ENCODE peak calls at places on chromosomes 7 and 10, in five cellular contexts. One of them, this sample, is unnamed.

GRCh38 chr7:148912758-148913541 is 28.9 kb upstream of the EZH2 start:
- DNase-seq in HL-60: no peak
- DNase-seq in neural progenitor cell: no peak
- DNase-seq in HepG2: no peak
- DNase-seq in mammary epithelial cell: no peak
- DNase-seq in this sample: no peak

GRCh38 chr10:28692050-28692449 is 14.7 kb downstream of the BAMBI start:
- DNase-seq in HL-60: no peak
- DNase-seq in neural progenitor cell: no peak
- DNase-seq in HepG2: no peak
- DNase-seq in mammary epithelial cell: no peak
- DNase-seq in this sample: no peak

GRCh38 chr10:27252267-27253000 is 11.8 kb upstream of the ACBD5 start:
- DNase-seq in HL-60: no peak
- DNase-seq in neural progenitor cell: peak
- DNase-seq in HepG2: no peak
- DNase-seq in mammary epithelial cell: peak
- DNase-seq in this sample: peak

GRCh38 chr7:94001396-94001795 is 2.8 kb downstream of the BET1 start:
- DNase-seq in HL-60: no peak
- DNase-seq in neural progenitor cell: no peak
- DNase-seq in HepG2: no peak
- DNase-seq in mammary epithelial cell: peak
- DNase-seq in this sample: no peak

GRCh38 chr7:15889501-15889900 is 203.0 kb upstream of the MEOX2 start:
- DNase-seq in HL-60: no peak
- DNase-seq in neural progenitor cell: peak
- DNase-seq in HepG2: no peak
- DNase-seq in mammary epithelial cell: no peak
- DNase-seq in this sample: peak

GRCh38 chr10:109861051-109861450 is 62.3 kb downstream of the XPNPEP1 start:
- DNase-seq in HL-60: no peak
- DNase-seq in neural progenitor cell: no peak
- DNase-seq in HepG2: no peak
- DNase-seq in mammary epithelial cell: no peak
- DNase-seq in this sample: no peak

GRCh38 chr7:29946428-29947186 is 43.0 kb downstream of the SCRN1 start:
- DNase-seq in HL-60: no peak
- DNase-seq in neural progenitor cell: no peak
- DNase-seq in HepG2: peak
- DNase-seq in mammary epithelial cell: no peak
- DNase-seq in this sample: no peak

GRCh38 chr10:44981172-44982113 is 2.8 kb upstream of the DEPP1 start:
- DNase-seq in HL-60: no peak
- DNase-seq in neural progenitor cell: no peak
- DNase-seq in HepG2: peak
- DNase-seq in mammary epithelial cell: peak
- DNase-seq in this sample: peak

GRCh38 chr10:101453318-101453717 is 99.4 kb downstream of the BTRC start:
- DNase-seq in HL-60: no peak
- DNase-seq in neural progenitor cell: no peak
- DNase-seq in HepG2: no peak
- DNase-seq in mammary epithelial cell: no peak
- DNase-seq in this sample: no peak

GRCh38 chr7:16753932-16754571 is 497 bp downstream of the TSPAN13 start:
- DNase-seq in HL-60: peak
- DNase-seq in neural progenitor cell: peak
- DNase-seq in HepG2: peak
- DNase-seq in mammary epithelial cell: peak
- DNase-seq in this sample: peak

GRCh38 chr7:34080513-34080912 is 175.2 kb downstream of the BMPER start:
- DNase-seq in HL-60: no peak
- DNase-seq in neural progenitor cell: no peak
- DNase-seq in HepG2: no peak
- DNase-seq in mammary epithelial cell: peak
- DNase-seq in this sample: no peak

GRCh38 chr7:41033526-41033925 is 669.4 kb downstream of the INHBA start:
- DNase-seq in HL-60: no peak
- DNase-seq in neural progenitor cell: no peak
- DNase-seq in HepG2: no peak
- DNase-seq in mammary epithelial cell: peak
- DNase-seq in this sample: no peak

GRCh38 chr7:12889391-12889790 is 202.0 kb downstream of the ARL4A start:
- DNase-seq in HL-60: no peak
- DNase-seq in neural progenitor cell: no peak
- DNase-seq in HepG2: no peak
- DNase-seq in mammary epithelial cell: no peak
- DNase-seq in this sample: peak

GRCh38 chr7:113799896-113800295 is 118.9 kb downstream of the PPP1R3A start:
- DNase-seq in HL-60: no peak
- DNase-seq in neural progenitor cell: no peak
- DNase-seq in HepG2: no peak
- DNase-seq in mammary epithelial cell: no peak
- DNase-seq in this sample: no peak

GRCh38 chr10:28291881-28292297 is 11.0 kb downstream of the MPP7 start:
- DNase-seq in HL-60: no peak
- DNase-seq in neural progenitor cell: no peak
- DNase-seq in HepG2: no peak
- DNase-seq in mammary epithelial cell: peak
- DNase-seq in this sample: peak

DNA sequence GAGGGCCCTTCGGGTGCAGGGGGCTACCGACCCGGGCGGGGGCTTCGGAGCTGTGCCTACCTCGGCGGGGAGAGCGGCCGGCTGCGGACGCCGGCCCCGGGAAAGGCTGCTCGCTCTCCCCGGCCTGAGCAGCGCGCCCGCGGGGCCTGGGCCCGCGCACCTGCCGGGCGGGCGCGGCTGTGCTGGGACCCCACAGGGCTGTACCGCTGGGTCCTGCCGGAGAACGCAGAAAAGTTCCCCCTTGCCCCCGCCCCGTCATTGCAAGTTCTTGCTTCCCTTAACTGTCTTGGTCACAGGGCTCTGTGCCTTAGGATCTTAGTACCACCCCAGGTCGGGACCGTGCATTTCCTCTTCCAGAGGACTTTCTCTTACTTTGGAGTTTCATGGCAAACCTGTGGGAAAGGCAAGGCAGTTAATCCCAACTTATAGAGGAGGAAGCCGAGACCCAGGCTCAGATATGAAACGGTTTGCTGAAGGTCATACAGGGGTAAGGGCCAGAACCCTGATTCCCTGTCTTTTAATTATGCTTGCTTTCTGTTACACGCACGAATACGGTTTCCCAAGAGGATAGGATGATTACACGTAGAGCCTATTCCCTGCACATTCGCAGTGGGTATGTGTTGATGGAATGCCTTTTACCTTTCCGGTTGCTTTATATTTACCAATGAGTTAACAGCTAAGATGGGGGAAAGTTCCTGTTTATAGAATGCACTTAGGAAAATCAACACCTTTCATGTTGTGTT is 662 bp downstream of the PCGF5 start:
- DNase-seq in HL-60: no peak
- DNase-seq in neural progenitor cell: peak
- DNase-seq in HepG2: no peak
- DNase-seq in mammary epithelial cell: peak
- DNase-seq in this sample: no peak
- TF ChIP-seq CTCF in HL-60: no peak
- TF ChIP-seq CTCF in neural progenitor cell: no peak
- TF ChIP-seq CTCF in HepG2: no peak
- TF ChIP-seq CTCF in mammary epithelial cell: no peak
- TF ChIP-seq CTCF in this sample: no peak

DNA sequence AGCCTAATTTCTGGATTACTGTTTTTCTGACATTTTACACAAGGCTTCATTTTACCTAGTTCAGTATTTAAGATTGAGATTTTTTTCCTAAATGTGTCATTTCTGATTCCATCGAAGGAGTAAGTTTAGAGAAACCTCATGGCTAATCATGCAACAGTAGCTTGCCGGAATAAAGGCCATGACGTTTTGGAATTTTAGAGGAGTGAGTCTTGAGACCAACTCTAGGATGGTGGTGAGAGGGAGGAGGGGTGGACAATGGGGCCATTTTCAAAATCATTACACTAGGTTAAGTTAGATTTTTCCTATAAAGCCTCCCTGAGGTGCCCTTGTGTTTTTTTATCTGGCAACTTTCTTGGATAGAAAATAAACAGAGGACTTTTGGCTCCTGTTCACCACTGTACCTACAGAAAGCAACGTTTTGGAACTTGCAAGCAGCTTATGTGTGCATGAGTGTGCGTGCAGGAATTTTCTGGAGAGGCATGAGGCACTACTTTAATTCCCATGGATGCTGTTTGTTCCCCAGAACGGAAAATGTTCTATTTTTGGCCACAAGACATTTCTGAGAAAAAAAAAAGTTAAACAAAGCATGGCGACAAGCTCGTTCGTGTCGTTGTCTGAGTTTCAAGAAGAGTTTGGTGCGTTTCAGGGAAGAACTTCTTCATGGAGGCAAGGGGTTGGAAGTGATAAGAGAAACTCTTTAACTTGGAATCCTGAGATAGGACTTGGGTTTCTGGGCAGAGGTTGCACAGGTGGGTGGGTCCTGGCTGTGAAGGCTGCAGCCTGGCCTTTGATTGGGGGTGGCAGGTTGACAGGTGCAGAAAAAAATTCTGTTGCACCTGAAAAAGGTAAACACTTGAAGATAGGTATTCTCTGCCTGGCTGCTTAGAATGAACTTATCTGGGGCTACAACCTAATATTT is 178.1 kb downstream of the PTEN start:
- DNase-seq in HL-60: no peak
- DNase-seq in neural progenitor cell: no peak
- DNase-seq in HepG2: no peak
- DNase-seq in mammary epithelial cell: no peak
- DNase-seq in this sample: no peak
- H3K27ac ChIP-seq in HL-60: no peak
- H3K27ac ChIP-seq in neural progenitor cell: no peak
- H3K27ac ChIP-seq in HepG2: no peak
- H3K27ac ChIP-seq in mammary epithelial cell: no peak
- H3K27ac ChIP-seq in this sample: peak

GRCh38 chr7:37920305-37920618 is 178 bp upstream of the EPDR1 start:
- DNase-seq in HL-60: no peak
- DNase-seq in neural progenitor cell: no peak
- DNase-seq in HepG2: no peak
- DNase-seq in mammary epithelial cell: no peak
- DNase-seq in this sample: no peak
- H3K4me3 ChIP-seq in HL-60: peak
- H3K4me3 ChIP-seq in neural progenitor cell: peak
- H3K4me3 ChIP-seq in HepG2: peak
- H3K4me3 ChIP-seq in mammary epithelial cell: no peak
- H3K4me3 ChIP-seq in this sample: peak

GRCh38 chr7:6106140-6106904 is 75.1 kb downstream of the ANKRD61 start:
- DNase-seq in HL-60: no peak
- DNase-seq in neural progenitor cell: peak
- DNase-seq in HepG2: peak
- DNase-seq in mammary epithelial cell: peak
- DNase-seq in this sample: peak
- TF ChIP-seq CTCF in HL-60: no peak
- TF ChIP-seq CTCF in neural progenitor cell: no peak
- TF ChIP-seq CTCF in HepG2: peak
- TF ChIP-seq CTCF in mammary epithelial cell: peak
- TF ChIP-seq CTCF in this sample: peak

DNA sequence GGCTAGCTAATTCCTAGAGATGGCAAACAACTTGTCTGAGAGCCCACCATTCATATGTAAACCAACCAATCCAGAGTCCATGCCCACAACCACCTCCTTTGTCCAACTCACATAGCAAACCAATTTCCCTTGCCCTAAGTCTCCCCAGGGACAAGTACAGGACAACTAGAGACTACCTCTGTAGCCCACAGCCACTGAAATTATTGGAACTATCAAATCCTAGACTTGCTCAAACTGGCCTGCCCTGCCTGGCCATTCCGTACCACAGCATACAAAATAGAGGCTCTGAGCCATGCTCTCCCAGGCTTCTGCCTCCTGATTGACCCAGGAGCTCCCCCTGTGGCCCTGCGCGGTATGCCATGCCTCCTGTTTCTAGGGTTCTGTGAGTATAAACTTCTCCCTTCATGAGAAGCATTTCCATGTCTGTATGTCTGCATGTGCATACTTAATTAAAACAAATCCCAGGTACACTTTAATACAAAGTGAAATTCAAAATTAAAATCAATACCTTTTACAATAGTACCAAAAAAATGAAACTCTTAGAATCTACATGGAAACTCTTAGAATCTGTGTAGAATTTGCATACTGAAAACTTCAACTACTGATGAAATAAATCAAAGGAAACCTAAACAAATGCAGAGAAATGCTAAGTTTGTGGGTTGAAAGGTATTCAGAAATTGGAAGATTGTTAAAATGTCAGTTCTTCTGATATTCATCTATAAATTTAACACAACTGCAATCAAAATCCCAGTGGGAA is 4.0 kb upstream of the HECW1 start:
- DNase-seq in HL-60: peak
- DNase-seq in neural progenitor cell: peak
- DNase-seq in HepG2: peak
- DNase-seq in mammary epithelial cell: peak
- DNase-seq in this sample: peak
- H3K27ac ChIP-seq in HL-60: no peak
- H3K27ac ChIP-seq in neural progenitor cell: no peak
- H3K27ac ChIP-seq in HepG2: no peak
- H3K27ac ChIP-seq in mammary epithelial cell: no peak
- H3K27ac ChIP-seq in this sample: no peak

GRCh38 chr10:61452655-61453641 is at the start of gene TMEM26:
- DNase-seq in HL-60: no peak
- DNase-seq in neural progenitor cell: peak
- DNase-seq in HepG2: no peak
- DNase-seq in mammary epithelial cell: no peak
- DNase-seq in this sample: no peak

GRCh38 chr10:61447127-61447526 is 6.1 kb downstream of the TMEM26 start:
- DNase-seq in HL-60: no peak
- DNase-seq in neural progenitor cell: no peak
- DNase-seq in HepG2: no peak
- DNase-seq in mammary epithelial cell: no peak
- DNase-seq in this sample: no peak

GRCh38 chr10:61454541-61454940 is 1.4 kb upstream of the TMEM26 start:
- DNase-seq in HL-60: no peak
- DNase-seq in neural progenitor cell: no peak
- DNase-seq in HepG2: no peak
- DNase-seq in mammary epithelial cell: no peak
- DNase-seq in this sample: no peak

GRCh38 chr10:61452229-61452651 is 941 bp downstream of the TMEM26 start:
- DNase-seq in HL-60: no peak
- DNase-seq in neural progenitor cell: peak
- DNase-seq in HepG2: no peak
- DNase-seq in mammary epithelial cell: no peak
- DNase-seq in this sample: no peak

DNA sequence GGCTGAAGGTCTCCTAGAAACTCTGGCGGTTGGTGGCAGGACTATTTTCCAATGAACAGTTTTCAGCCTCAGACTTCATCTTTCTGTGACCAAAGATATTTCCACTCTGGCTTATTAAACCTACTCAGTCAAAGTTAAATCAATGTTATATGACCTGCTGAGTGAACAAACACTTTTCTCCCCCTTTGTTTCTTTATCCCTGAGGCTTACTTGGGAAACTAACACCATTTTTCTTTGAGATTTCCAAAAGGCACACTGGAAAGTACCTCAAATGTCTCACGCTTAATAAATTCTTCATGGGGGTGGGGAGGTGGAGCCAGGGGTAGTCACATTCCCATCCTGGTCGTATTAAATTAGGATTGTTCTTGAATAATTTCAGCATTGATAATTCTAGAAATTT is 1.8 kb downstream of the TMEM26 start:
- DNase-seq in HL-60: no peak
- DNase-seq in neural progenitor cell: no peak
- DNase-seq in HepG2: no peak
- DNase-seq in mammary epithelial cell: no peak
- DNase-seq in this sample: no peak
- H3K4me3 ChIP-seq in HL-60: no peak
- H3K4me3 ChIP-seq in neural progenitor cell: no peak
- H3K4me3 ChIP-seq in HepG2: no peak
- H3K4me3 ChIP-seq in mammary epithelial cell: no peak
- H3K4me3 ChIP-seq in this sample: no peak